ENCODE peak calls at places on chromosomes 7 and 10, in nine cellular contexts. One of them, this sample, is unnamed.

GRCh38 chr7:22667562-22668239 is 59.3 kb upstream of the IL6 start:
- DNase-seq in spleen: no peak
- DNase-seq in H9: peak
- DNase-seq in endothelial cell: no peak
- DNase-seq in fibroblast of lung: peak
- DNase-seq in ovary: no peak
- DNase-seq in choroid plexus epithelial cell: peak
- DNase-seq in transverse colon: no peak
- DNase-seq in HFFc6: peak
- DNase-seq in this sample: no peak

GRCh38 chr7:99623702-99624447 is 7.1 kb downstream of the ZSCAN25 start:
- DNase-seq in spleen: no peak
- DNase-seq in H9: no peak
- DNase-seq in endothelial cell: no peak
- DNase-seq in fibroblast of lung: no peak
- DNase-seq in ovary: no peak
- DNase-seq in choroid plexus epithelial cell: no peak
- DNase-seq in transverse colon: no peak
- DNase-seq in HFFc6: no peak
- DNase-seq in this sample: no peak

GRCh38 chr10:76091821-76092394 is 660.5 kb downstream of the LRMDA start:
- DNase-seq in spleen: no peak
- DNase-seq in H9: no peak
- DNase-seq in endothelial cell: no peak
- DNase-seq in fibroblast of lung: no peak
- DNase-seq in ovary: no peak
- DNase-seq in choroid plexus epithelial cell: no peak
- DNase-seq in transverse colon: peak
- DNase-seq in HFFc6: no peak
- DNase-seq in this sample: no peak

GRCh38 chr7:48171190-48171589 is at the start of gene ABCA13:
- DNase-seq in spleen: no peak
- DNase-seq in H9: no peak
- DNase-seq in endothelial cell: no peak
- DNase-seq in fibroblast of lung: peak
- DNase-seq in ovary: no peak
- DNase-seq in choroid plexus epithelial cell: peak
- DNase-seq in transverse colon: no peak
- DNase-seq in HFFc6: no peak
- DNase-seq in this sample: no peak

GRCh38 chr10:84360634-84361365 is 32.4 kb downstream of the CCSER2 start:
- DNase-seq in spleen: no peak
- DNase-seq in H9: no peak
- DNase-seq in endothelial cell: no peak
- DNase-seq in fibroblast of lung: peak
- DNase-seq in ovary: no peak
- DNase-seq in choroid plexus epithelial cell: peak
- DNase-seq in transverse colon: no peak
- DNase-seq in HFFc6: peak
- DNase-seq in this sample: no peak

GRCh38 chr7:142808802-142809583 is 38.2 kb downstream of the PRSS2 start:
- DNase-seq in spleen: peak
- DNase-seq in H9: no peak
- DNase-seq in endothelial cell: no peak
- DNase-seq in fibroblast of lung: no peak
- DNase-seq in ovary: no peak
- DNase-seq in choroid plexus epithelial cell: no peak
- DNase-seq in transverse colon: peak
- DNase-seq in HFFc6: peak
- DNase-seq in this sample: no peak

GRCh38 chr7:8143151-8143874 is 118.7 kb downstream of the ICA1 start:
- DNase-seq in spleen: no peak
- DNase-seq in H9: no peak
- DNase-seq in endothelial cell: no peak
- DNase-seq in fibroblast of lung: no peak
- DNase-seq in ovary: no peak
- DNase-seq in choroid plexus epithelial cell: no peak
- DNase-seq in transverse colon: no peak
- DNase-seq in HFFc6: no peak
- DNase-seq in this sample: no peak

GRCh38 chr10:114626841-114627240 is 31.2 kb downstream of the ABLIM1 start:
- DNase-seq in spleen: no peak
- DNase-seq in H9: no peak
- DNase-seq in endothelial cell: no peak
- DNase-seq in fibroblast of lung: no peak
- DNase-seq in ovary: no peak
- DNase-seq in choroid plexus epithelial cell: no peak
- DNase-seq in transverse colon: no peak
- DNase-seq in HFFc6: no peak
- DNase-seq in this sample: no peak

GRCh38 chr10:119608316-119609155 is 11.8 kb upstream of the TIAL1 start:
- DNase-seq in spleen: peak
- DNase-seq in H9: peak
- DNase-seq in endothelial cell: peak
- DNase-seq in fibroblast of lung: peak
- DNase-seq in ovary: peak
- DNase-seq in choroid plexus epithelial cell: peak
- DNase-seq in transverse colon: peak
- DNase-seq in HFFc6: peak
- DNase-seq in this sample: peak

GRCh38 chr7:87003872-87004798 is 55.3 kb downstream of the ELAPOR2 start:
- DNase-seq in spleen: no peak
- DNase-seq in H9: no peak
- DNase-seq in endothelial cell: no peak
- DNase-seq in fibroblast of lung: no peak
- DNase-seq in ovary: no peak
- DNase-seq in choroid plexus epithelial cell: no peak
- DNase-seq in transverse colon: no peak
- DNase-seq in HFFc6: no peak
- DNase-seq in this sample: no peak

GRCh38 chr7:2862831-2863361 is 18.8 kb upstream of the GNA12 start:
- DNase-seq in spleen: no peak
- DNase-seq in H9: no peak
- DNase-seq in endothelial cell: no peak
- DNase-seq in fibroblast of lung: peak
- DNase-seq in ovary: peak
- DNase-seq in choroid plexus epithelial cell: peak
- DNase-seq in transverse colon: no peak
- DNase-seq in HFFc6: no peak
- DNase-seq in this sample: no peak

DNA sequence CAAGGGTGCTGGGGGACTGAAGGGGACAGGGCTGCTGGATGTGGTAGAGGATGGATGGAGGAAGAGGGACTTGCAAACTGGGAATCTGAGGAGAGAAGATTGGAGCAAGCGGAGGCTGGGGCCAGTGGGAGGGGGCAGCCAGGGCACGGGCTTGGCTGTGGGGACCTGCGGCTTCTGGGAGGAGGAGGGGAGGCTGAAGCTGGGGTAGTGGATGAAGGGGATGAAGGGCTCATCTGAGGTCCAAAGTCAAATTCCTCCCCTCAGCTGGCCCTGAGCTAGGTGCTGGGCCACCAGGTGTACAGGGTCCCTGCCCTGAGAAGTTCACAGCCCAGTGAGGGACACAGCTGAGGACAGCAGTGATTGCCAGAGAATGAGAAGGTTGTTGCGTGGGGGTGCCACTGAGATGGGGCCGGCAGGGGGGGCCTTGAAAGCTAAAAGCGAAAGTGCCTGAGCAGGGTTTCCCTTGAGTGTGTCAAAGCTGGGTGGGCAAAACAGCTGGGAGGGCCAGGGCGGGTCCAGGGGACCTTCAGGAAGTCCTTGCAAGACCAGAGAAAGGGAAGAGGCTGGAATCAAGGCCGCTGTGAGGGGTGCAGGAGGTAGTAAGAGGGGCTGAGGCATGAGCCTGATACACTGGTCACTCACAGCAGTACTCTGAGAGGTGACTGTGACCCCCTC is 75.2 kb downstream of the MYL10 start:
- DNase-seq in spleen: no peak
- DNase-seq in H9: peak
- DNase-seq in endothelial cell: no peak
- DNase-seq in fibroblast of lung: no peak
- DNase-seq in ovary: no peak
- DNase-seq in choroid plexus epithelial cell: no peak
- DNase-seq in transverse colon: peak
- DNase-seq in HFFc6: no peak
- DNase-seq in this sample: no peak
- TF ChIP-seq CTCF in spleen: no peak
- TF ChIP-seq CTCF in H9: no peak
- TF ChIP-seq CTCF in endothelial cell: no peak
- TF ChIP-seq CTCF in fibroblast of lung: no peak
- TF ChIP-seq CTCF in ovary: no peak
- TF ChIP-seq CTCF in choroid plexus epithelial cell: no peak
- TF ChIP-seq CTCF in transverse colon: no peak
- TF ChIP-seq CTCF in HFFc6: no peak
- TF ChIP-seq CTCF in this sample: no peak

GRCh38 chr7:115707236-115707635 is 323.3 kb downstream of the TFEC start:
- DNase-seq in spleen: no peak
- DNase-seq in H9: peak
- DNase-seq in endothelial cell: peak
- DNase-seq in fibroblast of lung: peak
- DNase-seq in ovary: no peak
- DNase-seq in choroid plexus epithelial cell: peak
- DNase-seq in transverse colon: peak
- DNase-seq in HFFc6: no peak
- DNase-seq in this sample: no peak
- TF ChIP-seq CTCF in spleen: no peak
- TF ChIP-seq CTCF in H9: peak
- TF ChIP-seq CTCF in endothelial cell: no peak
- TF ChIP-seq CTCF in fibroblast of lung: no peak
- TF ChIP-seq CTCF in ovary: no peak
- TF ChIP-seq CTCF in choroid plexus epithelial cell: peak
- TF ChIP-seq CTCF in transverse colon: peak
- TF ChIP-seq CTCF in HFFc6: peak
- TF ChIP-seq CTCF in this sample: peak

DNA sequence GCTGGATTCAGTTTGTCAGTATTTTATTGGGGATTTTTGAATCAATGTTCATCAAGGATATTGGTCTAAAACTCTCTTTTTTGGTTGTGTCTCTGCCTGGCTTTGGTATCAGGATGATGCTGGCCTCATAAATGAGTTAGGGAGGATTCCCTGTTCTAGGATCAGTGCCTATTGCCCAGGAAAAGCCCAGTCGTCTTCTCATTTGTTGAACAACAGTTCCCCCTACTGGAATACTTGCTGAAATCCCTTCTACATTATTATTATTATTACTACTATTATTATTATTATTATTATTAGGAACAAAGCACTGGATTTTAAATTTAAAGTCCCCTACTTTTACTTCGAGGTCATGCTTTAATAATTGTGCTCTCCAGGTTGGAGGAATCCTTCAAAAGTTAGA is 528.9 kb downstream of the MAGI2 start:
- DNase-seq in spleen: no peak
- DNase-seq in H9: no peak
- DNase-seq in endothelial cell: peak
- DNase-seq in fibroblast of lung: peak
- DNase-seq in ovary: no peak
- DNase-seq in choroid plexus epithelial cell: peak
- DNase-seq in transverse colon: no peak
- DNase-seq in HFFc6: peak
- DNase-seq in this sample: no peak
- TF ChIP-seq CTCF in spleen: no peak
- TF ChIP-seq CTCF in H9: peak
- TF ChIP-seq CTCF in endothelial cell: peak
- TF ChIP-seq CTCF in fibroblast of lung: no peak
- TF ChIP-seq CTCF in ovary: no peak
- TF ChIP-seq CTCF in choroid plexus epithelial cell: peak
- TF ChIP-seq CTCF in transverse colon: no peak
- TF ChIP-seq CTCF in HFFc6: peak
- TF ChIP-seq CTCF in this sample: peak

DNA sequence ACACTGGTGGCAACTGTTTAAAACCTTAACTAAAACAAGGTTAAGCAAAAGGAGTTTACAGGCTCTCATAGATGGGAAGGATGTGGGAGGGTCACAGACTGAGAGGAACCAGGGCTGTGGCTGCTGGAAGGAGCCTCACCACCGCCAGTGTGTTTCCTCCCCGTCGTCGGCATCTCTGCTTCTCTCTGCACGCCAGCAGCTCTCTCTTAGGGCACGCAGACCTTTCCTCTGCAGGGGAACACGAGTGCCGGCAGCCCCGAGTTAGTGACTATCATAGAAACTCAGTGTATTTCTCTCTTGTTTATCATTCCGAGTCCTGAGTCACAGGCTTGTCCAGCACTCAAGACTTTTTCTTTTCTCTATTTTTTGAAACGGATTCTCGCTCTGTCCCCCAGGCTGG is 8.1 kb upstream of the SH2D4B start:
- DNase-seq in spleen: no peak
- DNase-seq in H9: no peak
- DNase-seq in endothelial cell: no peak
- DNase-seq in fibroblast of lung: no peak
- DNase-seq in ovary: no peak
- DNase-seq in choroid plexus epithelial cell: no peak
- DNase-seq in transverse colon: no peak
- DNase-seq in HFFc6: no peak
- DNase-seq in this sample: no peak
- TF ChIP-seq CTCF in spleen: no peak
- TF ChIP-seq CTCF in H9: no peak
- TF ChIP-seq CTCF in endothelial cell: no peak
- TF ChIP-seq CTCF in fibroblast of lung: no peak
- TF ChIP-seq CTCF in ovary: no peak
- TF ChIP-seq CTCF in choroid plexus epithelial cell: no peak
- TF ChIP-seq CTCF in transverse colon: no peak
- TF ChIP-seq CTCF in HFFc6: no peak
- TF ChIP-seq CTCF in this sample: no peak

GRCh38 chr7:21568762-21569161 is 25.9 kb downstream of the DNAH11 start:
- DNase-seq in spleen: no peak
- DNase-seq in H9: no peak
- DNase-seq in endothelial cell: no peak
- DNase-seq in fibroblast of lung: peak
- DNase-seq in ovary: no peak
- DNase-seq in choroid plexus epithelial cell: peak
- DNase-seq in transverse colon: no peak
- DNase-seq in HFFc6: no peak
- DNase-seq in this sample: no peak
- TF ChIP-seq CTCF in spleen: no peak
- TF ChIP-seq CTCF in H9: peak
- TF ChIP-seq CTCF in endothelial cell: no peak
- TF ChIP-seq CTCF in fibroblast of lung: no peak
- TF ChIP-seq CTCF in ovary: no peak
- TF ChIP-seq CTCF in choroid plexus epithelial cell: peak
- TF ChIP-seq CTCF in transverse colon: no peak
- TF ChIP-seq CTCF in HFFc6: peak
- TF ChIP-seq CTCF in this sample: peak

DNA sequence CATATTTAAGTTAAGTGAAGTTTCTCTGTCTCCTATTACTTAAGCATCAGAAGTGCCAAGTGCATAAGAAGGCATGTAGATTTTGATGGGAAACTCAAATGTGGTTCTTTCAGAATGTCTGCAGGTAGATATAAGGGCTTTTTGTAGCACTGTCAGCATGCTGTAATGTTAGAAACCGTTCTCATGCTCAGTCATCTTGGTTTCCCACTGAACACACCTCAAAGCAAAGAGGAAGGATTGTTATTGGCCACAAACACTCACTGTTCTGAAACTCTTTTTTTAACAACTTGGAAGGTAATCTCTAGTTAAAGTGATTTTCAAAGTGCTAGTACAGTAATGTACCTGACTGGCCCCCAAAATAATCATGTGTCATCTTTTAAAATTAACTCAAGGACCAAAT is 126.0 kb downstream of the AASS start:
- DNase-seq in spleen: no peak
- DNase-seq in H9: no peak
- DNase-seq in endothelial cell: no peak
- DNase-seq in fibroblast of lung: no peak
- DNase-seq in ovary: no peak
- DNase-seq in choroid plexus epithelial cell: no peak
- DNase-seq in transverse colon: no peak
- DNase-seq in HFFc6: no peak
- DNase-seq in this sample: no peak
- TF ChIP-seq CTCF in spleen: no peak
- TF ChIP-seq CTCF in H9: no peak
- TF ChIP-seq CTCF in endothelial cell: no peak
- TF ChIP-seq CTCF in fibroblast of lung: no peak
- TF ChIP-seq CTCF in ovary: no peak
- TF ChIP-seq CTCF in choroid plexus epithelial cell: no peak
- TF ChIP-seq CTCF in transverse colon: no peak
- TF ChIP-seq CTCF in HFFc6: no peak
- TF ChIP-seq CTCF in this sample: no peak

This sample was measured in nephron progenitor cell.